ENCODE peak calls at places on chromosomes 11 and 22, in six cellular contexts. M is IMR-90, S is thoracic aorta, K is right lobe of liver, D is BE2C, C is heart right ventricle. R is an unnamed sample. For H3K9me3 and H3K4me1, the result is how much of the 10 kb centered on the place peaks cover.

GRCh38 chr22:20386972-20387371 is 7.0 kb upstream of the ZNF74 start:
- DNase-seq in C (no peak), M (no peak), D (no peak), S (no peak), K (no peak), R (no peak)

GRCh38 chr11:126438691-126439090 is 83.2 kb downstream of the ST3GAL4 start:
- DNase-seq in K (no peak), S (no peak), C (no peak), D (no peak), M (no peak), R (no peak)

GRCh38 chr11:113779496-113779895 is at the start of gene CLDN25:
- DNase-seq in C (no peak), M (no peak), D (no peak), S (no peak), K (no peak), R (no peak)

GRCh38 chr11:72039108-72039850 is 40.6 kb downstream of the IL18BP start:
- DNase-seq in C (no peak), S (no peak), K (no peak), D (no peak), M (peak), R (no peak)

GRCh38 chr11:30328676-30329075 is 5.8 kb downstream of the ARL14EP start:
- DNase-seq in C (no peak), D (no peak), K (no peak), M (peak), S (no peak), R (no peak)

GRCh38 chr11:100630898-100631297 is 56.2 kb upstream of the ARHGAP42 start:
- DNase-seq in K (peak), C (no peak), D (no peak), S (no peak), M (peak), R (peak)

GRCh38 chr22:28978158-28978557 is 83.5 kb downstream of the C22orf31 start:
- DNase-seq in C (peak), S (no peak), M (peak), D (no peak), K (no peak), R (peak)

GRCh38 chr11:129930743-129931142 is 35.4 kb upstream of the NFRKB start:
- DNase-seq in C (no peak), S (no peak), M (no peak), K (no peak), D (no peak), R (no peak)

GRCh38 chr11:33690290-33691050 is 10.2 kb downstream of the C11orf91 start:
- DNase-seq in C (peak), K (no peak), S (peak), D (no peak), M (peak), R (no peak)

GRCh38 chr11:77753230-77753629 is 67.3 kb downstream of the RSF1 start:
- DNase-seq in M (no peak), S (no peak), D (no peak), C (no peak), K (no peak), R (no peak)

GRCh38 chr11:78277314-78277994 is 88.7 kb downstream of the USP35 start:
- DNase-seq in K (peak), S (no peak), M (no peak), D (no peak), C (no peak), R (peak)

GRCh38 chr11:18745251-18745650 is 19.3 kb upstream of the IGSF22 start:
- DNase-seq in K (no peak), M (no peak), S (no peak), C (no peak), D (no peak), R (no peak)

GRCh38 chr11:9577551-9577950 is 4.1 kb downstream of the WEE1 start:
- DNase-seq in S (no peak), C (no peak), D (no peak), M (peak), K (no peak), R (no peak)

GRCh38 chr22:35111244-35111643 is 45.3 kb downstream of the ISX start:
- DNase-seq in S (no peak), D (no peak), C (no peak), K (no peak), M (no peak), R (no peak)

GRCh38 chr22:50694099-50694498 is 21.5 kb downstream of the SHANK3 start:
- DNase-seq in K (no peak), M (peak), C (no peak), D (no peak), S (no peak), R (no peak)

GRCh38 chr22:19385221-19385906 is 46.2 kb downstream of the HIRA start:
- DNase-seq in D (peak), C (no peak), K (peak), M (no peak), S (no peak), R (no peak)

GRCh38 chr22:49771266-49772065 is 56.2 kb downstream of the BRD1 start:
- DNase-seq in D (no peak), C (no peak), K (no peak), S (no peak), M (no peak), R (no peak)

GRCh38 chr11:133710241-133710640 is 135.1 kb downstream of the SPATA19 start:
- DNase-seq in M (no peak), C (no peak), S (no peak), K (no peak), D (no peak), R (no peak)

GRCh38 chr11:7969756-7970646 is 4.8 kb upstream of the NLRP10 start:
- DNase-seq in M (no peak), K (no peak), S (no peak), D (no peak), C (no peak), R (peak)

GRCh38 chr22:38257650-38258246 is 15.1 kb downstream of the TMEM184B start:
- DNase-seq in D (no peak), S (no peak), K (no peak), C (no peak), M (no peak), R (no peak)

GRCh38 chr11:36162909-36163434 is 126.3 kb downstream of the COMMD9 start:
- DNase-seq in K (no peak), D (peak), C (peak), S (no peak), M (no peak), R (no peak)

GRCh38 chr11:61695917-61696316 is 15.7 kb downstream of the DAGLA start:
- DNase-seq in K (peak), M (peak), D (peak), S (peak), C (peak), R (no peak)

DNA sequence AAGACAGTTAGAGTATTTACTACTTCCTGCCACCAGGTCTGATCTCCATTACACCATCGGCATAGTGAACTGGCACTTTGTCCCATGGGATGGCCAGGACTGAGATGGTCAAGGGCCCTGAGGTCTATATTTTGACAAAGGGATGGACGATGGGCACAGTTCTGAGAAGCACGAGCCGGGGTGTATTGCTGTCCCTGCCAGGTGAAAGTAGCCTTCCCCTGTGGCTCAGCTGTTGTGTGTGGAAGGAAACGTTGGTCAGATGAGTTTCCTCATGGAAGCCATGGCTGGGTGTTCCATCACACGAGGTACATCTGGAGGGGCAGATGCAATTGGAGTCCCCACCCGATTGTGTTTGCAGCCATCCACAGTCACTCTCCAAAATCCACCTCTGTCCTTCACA is 27.9 kb upstream of the BRSK2 start:
- DNase-seq in M (no peak), S (no peak), K (no peak), C (no peak), D (no peak), R (no peak)
- H3K9me3 ChIP-seq in M (under half), S (under half), K (under half), C (under half), D (under half), R (under half)

GRCh38 chr11:28104425-28104824 is 3.5 kb downstream of the KIF18A start:
- DNase-seq in K (no peak), C (no peak), M (no peak), S (no peak), D (no peak), R (no peak)

GRCh38 chr11:28104984-28105383 is 3.0 kb downstream of the KIF18A start:
- DNase-seq in S (no peak), C (no peak), D (no peak), K (no peak), M (no peak), R (no peak)

GRCh38 chr11:28107331-28107725 is 628 bp downstream of the KIF18A start:
- DNase-seq in K (no peak), M (peak), S (no peak), C (no peak), D (peak), R (peak)

GRCh38 chr11:28106351-28107043 is 1.5 kb downstream of the KIF18A start:
- DNase-seq in S (no peak), C (no peak), M (no peak), D (no peak), K (no peak), R (no peak)

DNA sequence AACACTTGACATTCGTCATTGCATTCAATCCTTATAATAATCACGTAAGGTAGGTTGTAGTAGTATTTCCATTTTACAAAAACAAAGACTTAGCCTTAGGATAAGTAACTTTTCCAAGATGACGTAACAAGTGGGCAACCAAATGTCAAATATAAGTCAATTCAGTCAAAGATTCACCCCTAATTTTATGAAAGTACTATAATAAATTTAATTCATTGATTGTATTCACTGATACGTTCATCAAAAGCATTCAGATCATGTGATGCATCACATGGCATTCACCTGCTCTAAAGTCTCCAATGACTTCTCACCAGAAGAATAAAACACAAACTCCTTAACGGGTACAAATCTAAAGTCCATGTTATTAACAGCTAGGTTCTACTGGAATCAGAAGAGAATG is 2.1 kb downstream of the KIF18A start:
- DNase-seq in M (no peak), D (no peak), S (no peak), C (no peak), K (no peak), R (no peak)
- H3K4me3 ChIP-seq in M (no peak), D (peak), S (no peak), C (no peak), K (no peak), R (no peak)

DNA sequence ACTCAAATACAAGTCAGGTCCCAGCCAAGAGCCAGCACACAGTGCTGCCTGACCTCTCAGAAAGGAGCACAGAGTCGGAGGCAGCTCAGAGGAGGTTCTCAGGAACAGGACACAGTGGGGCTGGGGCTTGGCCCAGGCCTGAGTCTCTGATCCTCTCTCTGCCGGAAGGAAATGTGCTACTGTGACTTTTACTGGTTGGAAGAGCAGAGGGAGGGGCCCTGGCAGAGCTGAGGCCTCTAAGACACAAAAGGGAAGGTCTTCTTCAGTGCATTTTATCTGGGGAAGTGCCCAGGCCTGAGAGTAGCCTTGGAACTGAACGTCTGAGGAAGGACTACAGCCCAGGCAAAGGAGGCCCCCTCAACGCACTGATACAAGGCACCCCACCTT is 16.2 kb upstream of the CASTOR1 start:
- DNase-seq in C (peak), D (no peak), S (no peak), M (no peak), K (peak), R (no peak)
- H3K4me1 ChIP-seq in C (half or more), D (under half), S (half or more), M (under half), K (under half), R (under half)

DNA sequence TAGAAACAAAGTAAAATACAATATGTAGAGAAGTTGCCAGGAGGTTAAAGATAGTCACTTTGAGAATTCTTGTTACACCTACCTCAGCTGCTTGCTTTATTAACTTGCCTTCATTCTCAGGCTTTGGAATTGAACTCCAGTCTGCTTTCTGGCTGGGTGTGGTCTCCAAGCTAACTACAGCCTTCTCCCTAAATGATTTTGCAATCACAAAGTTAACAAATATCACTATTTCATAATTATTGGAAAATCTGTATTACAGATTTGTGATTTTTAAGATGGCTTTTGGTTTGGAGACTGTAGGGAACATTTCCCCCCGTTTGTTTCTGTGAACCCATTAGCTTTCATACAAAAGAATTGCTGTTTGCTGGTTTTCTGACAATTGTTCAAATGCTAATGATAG is 2.2 kb downstream of the PLAAT5 start:
- DNase-seq in K (no peak), M (no peak), C (no peak), D (no peak), S (no peak), R (no peak)
- H3K9me3 ChIP-seq in K (under half), M (under half), C (under half), D (under half), S (under half), R (under half)

GRCh38 chr11:62857541-62857982 is 18.2 kb upstream of the WDR74 start:
- DNase-seq in K (no peak), D (no peak), S (no peak), M (peak), C (no peak), R (no peak)
- H3K4me3 ChIP-seq in K (no peak), D (peak), S (no peak), M (no peak), C (no peak), R (no peak)